ENCODE peak calls at places on chromosomes 16 and 17, in four cellular contexts. One of them, this sample, is unnamed.

GRCh38 chr16:16994831-16995230 is 475.9 kb downstream of the XYLT1 start:
- DNase-seq in HepG2: no peak
- DNase-seq in WTC11: no peak
- DNase-seq in K562: no peak
- DNase-seq in this sample: no peak

GRCh38 chr17:9003355-9004131 is 17.8 kb upstream of the NTN1 start:
- DNase-seq in HepG2: no peak
- DNase-seq in WTC11: peak
- DNase-seq in K562: no peak
- DNase-seq in this sample: peak

GRCh38 chr17:78151514-78152008 is 5.4 kb downstream of the C17orf99 start:
- DNase-seq in HepG2: peak
- DNase-seq in WTC11: no peak
- DNase-seq in K562: no peak
- DNase-seq in this sample: no peak

GRCh38 chr16:50763211-50763610 is 21.3 kb downstream of the CYLD start:
- DNase-seq in HepG2: no peak
- DNase-seq in WTC11: no peak
- DNase-seq in K562: no peak
- DNase-seq in this sample: no peak

GRCh38 chr17:1725642-1726511 is 1.4 kb downstream of the WDR81 start:
- DNase-seq in HepG2: no peak
- DNase-seq in WTC11: no peak
- DNase-seq in K562: no peak
- DNase-seq in this sample: peak

GRCh38 chr16:12675852-12676251 is 127.8 kb downstream of the CPPED1 start:
- DNase-seq in HepG2: no peak
- DNase-seq in WTC11: no peak
- DNase-seq in K562: peak
- DNase-seq in this sample: no peak

GRCh38 chr17:48719642-48720262 is 2.6 kb downstream of the PRAC1 start:
- DNase-seq in HepG2: no peak
- DNase-seq in WTC11: peak
- DNase-seq in K562: no peak
- DNase-seq in this sample: peak

GRCh38 chr17:73118876-73119485 is 26.5 kb upstream of the SLC39A11 start:
- DNase-seq in HepG2: no peak
- DNase-seq in WTC11: no peak
- DNase-seq in K562: no peak
- DNase-seq in this sample: peak

GRCh38 chr17:1340371-1340770 is 59.7 kb downstream of the YWHAE start:
- DNase-seq in HepG2: no peak
- DNase-seq in WTC11: no peak
- DNase-seq in K562: no peak
- DNase-seq in this sample: no peak

GRCh38 chr16:88062341-88062861 is 111.2 kb downstream of the BANP start:
- DNase-seq in HepG2: no peak
- DNase-seq in WTC11: no peak
- DNase-seq in K562: no peak
- DNase-seq in this sample: peak

GRCh38 chr16:53069772-53070171 is 15.0 kb downstream of the CHD9 start:
- DNase-seq in HepG2: no peak
- DNase-seq in WTC11: no peak
- DNase-seq in K562: no peak
- DNase-seq in this sample: no peak

GRCh38 chr16:53067675-53068074 is 12.9 kb downstream of the CHD9 start:
- DNase-seq in HepG2: no peak
- DNase-seq in WTC11: no peak
- DNase-seq in K562: no peak
- DNase-seq in this sample: no peak

GRCh38 chr16:53068423-53068833 is 13.6 kb downstream of the CHD9 start:
- DNase-seq in HepG2: no peak
- DNase-seq in WTC11: no peak
- DNase-seq in K562: no peak
- DNase-seq in this sample: no peak

GRCh38 chr16:53073053-53073452 is 18.3 kb downstream of the CHD9 start:
- DNase-seq in HepG2: no peak
- DNase-seq in WTC11: no peak
- DNase-seq in K562: no peak
- DNase-seq in this sample: no peak

GRCh38 chr16:53071748-53072301 is 17.0 kb downstream of the CHD9 start:
- DNase-seq in HepG2: no peak
- DNase-seq in WTC11: no peak
- DNase-seq in K562: no peak
- DNase-seq in this sample: peak
- TF ChIP-seq FOXJ3 in HepG2: no peak
- TF ChIP-seq FOXJ3 in WTC11: no peak
- TF ChIP-seq FOXJ3 in K562: no peak
- TF ChIP-seq FOXJ3 in this sample: no peak

DNA sequence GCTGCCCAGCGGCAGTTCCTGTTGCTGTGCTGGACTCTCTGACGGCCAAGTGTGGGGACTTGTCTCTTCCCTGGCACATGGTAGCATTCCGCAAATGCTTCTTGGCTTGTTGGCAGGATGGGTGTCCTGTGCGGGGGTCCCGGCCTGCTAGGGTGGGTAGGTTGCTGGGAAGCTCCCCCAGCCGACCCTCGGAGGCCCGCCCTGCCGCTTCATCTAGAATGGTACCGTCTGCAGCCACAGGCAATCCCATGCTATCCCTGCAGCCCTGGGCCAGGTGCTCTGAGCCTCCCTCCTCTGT is 78.3 kb upstream of the LHX1 start:
- DNase-seq in HepG2: no peak
- DNase-seq in WTC11: no peak
- DNase-seq in K562: no peak
- DNase-seq in this sample: no peak
- TF ChIP-seq FOXJ3 in HepG2: no peak
- TF ChIP-seq FOXJ3 in WTC11: no peak
- TF ChIP-seq FOXJ3 in K562: no peak
- TF ChIP-seq FOXJ3 in this sample: no peak

GRCh38 chr17:32502013-32502412 is 15.2 kb downstream of the CDK5R1 start:
- DNase-seq in HepG2: peak
- DNase-seq in WTC11: no peak
- DNase-seq in K562: no peak
- DNase-seq in this sample: no peak

GRCh38 chr17:32503251-32504165 is 16.7 kb downstream of the CDK5R1 start:
- DNase-seq in HepG2: no peak
- DNase-seq in WTC11: no peak
- DNase-seq in K562: no peak
- DNase-seq in this sample: no peak

GRCh38 chr17:32508926-32509325 is 22.1 kb downstream of the CDK5R1 start:
- DNase-seq in HepG2: no peak
- DNase-seq in WTC11: no peak
- DNase-seq in K562: no peak
- DNase-seq in this sample: no peak

GRCh38 chr17:32502710-32503109 is 15.9 kb downstream of the CDK5R1 start:
- DNase-seq in HepG2: no peak
- DNase-seq in WTC11: no peak
- DNase-seq in K562: no peak
- DNase-seq in this sample: no peak

DNA sequence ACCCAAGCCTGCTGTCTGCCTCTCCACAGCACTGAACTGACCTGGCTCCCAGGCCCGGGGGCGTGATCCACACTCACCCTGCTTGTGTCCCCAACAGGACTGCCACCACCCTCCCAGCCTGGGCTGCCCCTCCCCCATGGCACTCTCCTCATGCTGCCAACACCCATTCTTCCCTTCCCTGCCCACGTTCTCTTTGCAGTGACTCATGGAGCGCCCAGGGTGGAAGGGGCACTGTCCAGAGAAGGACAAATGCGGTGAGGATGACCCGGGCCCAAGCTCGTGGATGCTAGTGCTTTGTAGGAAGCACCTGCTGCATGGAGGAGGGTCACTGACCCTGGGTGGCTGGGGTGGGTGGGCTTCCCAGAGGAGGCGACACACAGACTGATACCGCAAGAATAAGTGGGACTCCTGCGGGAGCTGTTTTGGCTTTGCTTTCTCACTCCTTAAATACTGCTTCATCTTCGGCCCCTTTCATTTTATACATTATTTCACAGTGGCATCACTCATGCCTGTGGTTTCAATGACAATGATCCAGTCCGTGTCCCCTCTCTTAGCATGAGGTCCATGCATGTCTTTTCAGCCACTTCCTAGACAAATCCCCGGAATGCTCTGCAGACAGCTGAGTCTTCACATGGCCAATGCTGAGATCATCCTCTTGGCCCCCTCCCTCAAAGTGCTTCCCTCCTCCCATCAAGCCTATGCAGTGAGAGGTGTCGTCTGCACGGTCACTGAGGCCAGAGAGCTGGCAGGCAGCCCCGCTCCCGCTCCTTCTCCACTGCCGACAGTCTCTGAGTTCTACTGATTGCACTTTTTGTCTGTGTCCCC is 17.6 kb downstream of the CDK5R1 start:
- DNase-seq in HepG2: no peak
- DNase-seq in WTC11: no peak
- DNase-seq in K562: no peak
- DNase-seq in this sample: no peak
- TF ChIP-seq FOXJ3 in HepG2: no peak
- TF ChIP-seq FOXJ3 in WTC11: no peak
- TF ChIP-seq FOXJ3 in K562: no peak
- TF ChIP-seq FOXJ3 in this sample: no peak

GRCh38 chr16:85570213-85570734 is 42.8 kb upstream of the GSE1 start:
- DNase-seq in HepG2: no peak
- DNase-seq in WTC11: no peak
- DNase-seq in K562: no peak
- DNase-seq in this sample: no peak
- TF ChIP-seq FOXJ3 in HepG2: no peak
- TF ChIP-seq FOXJ3 in WTC11: no peak
- TF ChIP-seq FOXJ3 in K562: no peak
- TF ChIP-seq FOXJ3 in this sample: no peak